ENCODE peak calls at places on chromosomes 5 and 9, in eight cellular contexts. E is trophoblast cell; M is smooth muscle cell of the brain vasculature; D is activated CD4-positive, CD25-positive, alpha-beta regulatory T cell treated with anti-CD3 and anti-CD28 coated beads, Interleukin-2, amount 50 U/mL, for 72 hours; W is chondrocyte; S is psoas muscle; O is HTR-8/SVneo; V is T-helper 9 cell. H is an unnamed sample.

GRCh38 chr5:116754556-116754955 is 179.9 kb upstream of the SEMA6A start:
- DNase-seq in W (no peak), O (no peak), V (no peak), S (no peak), E (peak), M (no peak), D (no peak), H (no peak)

GRCh38 chr9:130446111-130446861 is 1.5 kb downstream of the ASS1 start:
- DNase-seq in S (peak), V (no peak), W (no peak), D (no peak), O (no peak), E (no peak), M (peak), H (peak)

GRCh38 chr5:143044265-143044664 is 274.1 kb downstream of the ARHGAP26 start:
- DNase-seq in E (no peak), O (no peak), S (no peak), M (no peak), W (no peak), D (no peak), V (no peak), H (no peak)

GRCh38 chr9:85269811-85270210 is 471.9 kb downstream of the AGTPBP1 start:
- DNase-seq in O (no peak), M (no peak), E (no peak), W (no peak), V (no peak), S (no peak), D (no peak), H (no peak)

GRCh38 chr5:93141969-93142368 is 439.1 kb downstream of the NR2F1-AS1 start:
- DNase-seq in O (no peak), V (no peak), D (no peak), S (no peak), E (no peak), M (no peak), W (no peak), H (no peak)

GRCh38 chr5:111954516-111955337 is 197.7 kb upstream of the NREP start:
- DNase-seq in O (no peak), M (no peak), S (no peak), W (no peak), V (no peak), D (no peak), E (no peak), H (no peak)

GRCh38 chr9:89137548-89138462 is 40.8 kb downstream of the SHC3 start:
- DNase-seq in W (no peak), M (peak), E (peak), V (no peak), D (no peak), S (peak), O (peak), H (no peak)

GRCh38 chr5:2149196-2149541 is 266.4 kb upstream of the IRX4 start:
- DNase-seq in D (no peak), O (peak), S (no peak), W (no peak), E (no peak), M (no peak), V (no peak), H (peak)

GRCh38 chr9:113598451-113598850 is 134.9 kb downstream of the RGS3 start:
- DNase-seq in O (no peak), V (no peak), S (no peak), E (no peak), W (peak), D (no peak), M (no peak), H (no peak)

GRCh38 chr5:72248352-72249032 is 71.5 kb downstream of the MRPS27 start:
- DNase-seq in E (no peak), O (peak), S (peak), W (no peak), V (no peak), D (no peak), M (no peak), H (peak)

GRCh38 chr5:69504036-69504435 is 11.4 kb downstream of the OCLN start:
- DNase-seq in D (no peak), S (no peak), W (no peak), O (no peak), M (no peak), V (no peak), E (no peak), H (peak)

H was measured in DMS53.